ENCODE peak calls at places on chromosome 14, in ten cellular contexts. L is GM23248; H is mesenchymal stem cell; X is CD8-positive, alpha-beta T cell; P is kidney; W is prostate gland; A is breast epithelium; K is RWPE1; I is HepG2; S is IMR-90. U is an unnamed sample.

GRCh38 chr14:32349322-32349721 is 20.2 kb downstream of the AKAP6 start:
- DNase-seq in L (no peak), H (no peak), X (no peak), P (no peak), W (no peak), A (no peak), K (no peak), I (no peak), S (no peak), U (no peak)

GRCh38 chr14:56482306-56482705 is 97.3 kb upstream of the TMEM260 start:
- DNase-seq in L (peak), H (peak), X (no peak), P (no peak), W (no peak), A (no peak), K (no peak), I (no peak), S (peak), U (no peak)

GRCh38 chr14:94394594-94395305 is 6.3 kb upstream of the SERPINA1 start:
- DNase-seq in L (peak), H (no peak), X (no peak), P (no peak), W (no peak), A (no peak), K (no peak), I (peak), S (peak), U (no peak)

GRCh38 chr14:104735830-104736642 is 12.0 kb downstream of the ADSS1 start:
- DNase-seq in L (peak), H (peak), X (no peak), P (peak), W (no peak), A (no peak), K (no peak), I (peak), S (peak), U (peak)

GRCh38 chr14:36944307-36945010 is 227.9 kb downstream of the SLC25A21 start:
- DNase-seq in L (peak), H (peak), X (no peak), P (no peak), W (no peak), A (no peak), K (peak), I (no peak), S (peak), U (no peak)

GRCh38 chr14:37637341-37637740 is 41.9 kb downstream of the TTC6 start:
- DNase-seq in L (no peak), H (no peak), X (no peak), P (no peak), W (no peak), A (no peak), K (no peak), I (no peak), S (no peak), U (no peak)

GRCh38 chr14:74019743-74020142 is 594 bp downstream of the BBOF1 start:
- DNase-seq in L (peak), H (peak), X (no peak), P (no peak), W (no peak), A (no peak), K (no peak), I (peak), S (peak), U (no peak)

GRCh38 chr14:83425138-83425537 is 1891.5 kb upstream of the SEL1L start:
- DNase-seq in L (peak), H (no peak), X (no peak), P (no peak), W (no peak), A (no peak), K (peak), I (no peak), S (peak), U (no peak)

GRCh38 chr14:101017209-101017608 is 113.7 kb upstream of the RTL1 start:
- DNase-seq in L (peak), H (no peak), X (no peak), P (peak), W (no peak), A (peak), K (no peak), I (no peak), S (peak), U (no peak)

GRCh38 chr14:51203881-51204280 is 36.2 kb upstream of the TMX1 start:
- DNase-seq in L (no peak), H (no peak), X (no peak), P (no peak), W (no peak), A (no peak), K (no peak), I (no peak), S (no peak), U (no peak)

GRCh38 chr14:36319899-36320209 is 583 bp downstream of the MBIP start:
- DNase-seq in L (no peak), H (no peak), X (no peak), P (no peak), W (no peak), A (no peak), K (no peak), I (no peak), S (peak), U (no peak)

GRCh38 chr14:75298187-75298985 is 19.8 kb downstream of the FOS start:
- DNase-seq in L (no peak), H (no peak), X (no peak), P (peak), W (no peak), A (no peak), K (peak), I (no peak), S (no peak), U (no peak)

GRCh38 chr14:97077253-97077653 is 280.1 kb downstream of the VRK1 start:
- DNase-seq in L (peak), H (peak), X (peak), P (no peak), W (no peak), A (no peak), K (peak), I (no peak), S (no peak), U (no peak)

GRCh38 chr14:22887260-22887989 is 4.4 kb downstream of the REM2 start:
- DNase-seq in L (peak), H (peak), X (peak), P (no peak), W (peak), A (no peak), K (peak), I (no peak), S (peak), U (no peak)

GRCh38 chr14:105938055-105938863 is 411.9 kb downstream of the TMEM121 start:
- DNase-seq in L (no peak), H (no peak), X (no peak), P (no peak), W (no peak), A (peak), K (no peak), I (no peak), S (no peak), U (no peak)

GRCh38 chr14:71289536-71289935 is 382.3 kb downstream of the PCNX1 start:
- DNase-seq in L (no peak), H (no peak), X (no peak), P (no peak), W (no peak), A (no peak), K (no peak), I (no peak), S (no peak), U (no peak)

GRCh38 chr14:86641310-86641709 is 1111.4 kb downstream of the FLRT2 start:
- DNase-seq in L (no peak), H (no peak), X (no peak), P (no peak), W (no peak), A (no peak), K (no peak), I (no peak), S (no peak), U (no peak)

GRCh38 chr14:102479777-102480176 is 29.8 kb downstream of the ANKRD9 start:
- DNase-seq in L (no peak), H (peak), X (no peak), P (peak), W (peak), A (no peak), K (no peak), I (no peak), S (no peak), U (no peak)

GRCh38 chr14:20998674-20999366 is at the start of gene SLC39A2:
- DNase-seq in L (peak), H (peak), X (no peak), P (no peak), W (peak), A (peak), K (peak), I (no peak), S (peak), U (no peak)

GRCh38 chr14:30621354-30621953 is 665 bp upstream of the SCFD1 start:
- DNase-seq in L (peak), H (no peak), X (peak), P (no peak), W (no peak), A (no peak), K (peak), I (peak), S (peak), U (peak)

GRCh38 chr14:28576523-28576922 is 190.1 kb upstream of the FOXG1 start:
- DNase-seq in L (no peak), H (no peak), X (no peak), P (no peak), W (no peak), A (no peak), K (no peak), I (no peak), S (no peak), U (no peak)

GRCh38 chr14:54813081-54813480 is 89.5 kb downstream of the GCH1 start:
- DNase-seq in L (no peak), H (no peak), X (no peak), P (no peak), W (no peak), A (no peak), K (no peak), I (no peak), S (no peak), U (no peak)

GRCh38 chr14:41144370-41144769 is 462.3 kb upstream of the LRFN5 start:
- DNase-seq in L (no peak), H (no peak), X (no peak), P (no peak), W (no peak), A (no peak), K (no peak), I (no peak), S (no peak), U (no peak)

GRCh38 chr14:37090026-37090425 is 82.4 kb downstream of the SLC25A21 start:
- DNase-seq in L (peak), H (no peak), X (no peak), P (no peak), W (no peak), A (no peak), K (no peak), I (no peak), S (no peak), U (no peak)

GRCh38 chr14:104600141-104600643 is 4.4 kb downstream of the TMEM179 start:
- DNase-seq in L (peak), H (no peak), X (no peak), P (peak), W (no peak), A (no peak), K (no peak), I (no peak), S (no peak), U (no peak)

GRCh38 chr14:47039336-47039735 is 387.8 kb upstream of the RPL10L start:
- DNase-seq in L (no peak), H (peak), X (no peak), P (no peak), W (no peak), A (no peak), K (no peak), I (no peak), S (no peak), U (no peak)

GRCh38 chr14:91830777-91831176 is 36.6 kb downstream of the TC2N start:
- DNase-seq in L (no peak), H (no peak), X (no peak), P (no peak), W (peak), A (no peak), K (no peak), I (no peak), S (no peak), U (no peak)

GRCh38 chr14:72291908-72292688 is 359.9 kb downstream of the RGS6 start:
- DNase-seq in L (peak), H (no peak), X (no peak), P (no peak), W (no peak), A (no peak), K (peak), I (peak), S (peak), U (no peak)

GRCh38 chr14:83988274-83988673 is 1541.7 kb upstream of the FLRT2 start:
- DNase-seq in L (no peak), H (peak), X (no peak), P (no peak), W (no peak), A (no peak), K (no peak), I (no peak), S (peak), U (no peak)

GRCh38 chr14:22644305-22644635 is at the start of gene OR6J1:
- DNase-seq in L (no peak), H (no peak), X (no peak), P (no peak), W (no peak), A (no peak), K (no peak), I (no peak), S (no peak), U (no peak)

GRCh38 chr14:92718659-92719058 is 29.8 kb downstream of the LGMN start:
- DNase-seq in L (peak), H (peak), X (no peak), P (no peak), W (no peak), A (no peak), K (no peak), I (no peak), S (peak), U (no peak)

GRCh38 chr14:39114073-39114838 is at the start of gene GEMIN2:
- DNase-seq in L (peak), H (peak), X (peak), P (peak), W (peak), A (peak), K (peak), I (peak), S (peak), U (peak)

GRCh38 chr14:74522740-74523139 is 29.2 kb downstream of the ISCA2 start:
- DNase-seq in L (no peak), H (no peak), X (no peak), P (no peak), W (no peak), A (no peak), K (no peak), I (no peak), S (no peak), U (no peak)

GRCh38 chr14:39050389-39050788 is 52.6 kb downstream of the SEC23A start:
- DNase-seq in L (peak), H (peak), X (no peak), P (no peak), W (no peak), A (no peak), K (peak), I (no peak), S (peak), U (no peak)

GRCh38 chr14:92382677-92383076 is 59.7 kb downstream of the SLC24A4 start:
- DNase-seq in L (peak), H (no peak), X (no peak), P (no peak), W (no peak), A (no peak), K (peak), I (no peak), S (no peak), U (no peak)

GRCh38 chr14:71397371-71397770 is 490.1 kb downstream of the PCNX1 start:
- DNase-seq in L (peak), H (no peak), X (no peak), P (no peak), W (no peak), A (no peak), K (no peak), I (no peak), S (no peak), U (no peak)

GRCh38 chr14:68281497-68281896 is 461.9 kb downstream of the RAD51B start:
- DNase-seq in L (no peak), H (no peak), X (no peak), P (no peak), W (no peak), A (no peak), K (no peak), I (no peak), S (no peak), U (no peak)

GRCh38 chr14:68282479-68283377 is 463.1 kb downstream of the RAD51B start:
- DNase-seq in L (no peak), H (no peak), X (peak), P (no peak), W (no peak), A (no peak), K (no peak), I (peak), S (no peak), U (no peak)

GRCh38 chr14:68279437-68279720 is 459.8 kb downstream of the RAD51B start:
- DNase-seq in L (no peak), H (no peak), X (no peak), P (no peak), W (no peak), A (no peak), K (no peak), I (no peak), S (no peak), U (no peak)

GRCh38 chr14:68279777-68280233 is 460.2 kb downstream of the RAD51B start:
- DNase-seq in L (no peak), H (no peak), X (no peak), P (no peak), W (no peak), A (no peak), K (no peak), I (no peak), S (no peak), U (no peak)

DNA sequence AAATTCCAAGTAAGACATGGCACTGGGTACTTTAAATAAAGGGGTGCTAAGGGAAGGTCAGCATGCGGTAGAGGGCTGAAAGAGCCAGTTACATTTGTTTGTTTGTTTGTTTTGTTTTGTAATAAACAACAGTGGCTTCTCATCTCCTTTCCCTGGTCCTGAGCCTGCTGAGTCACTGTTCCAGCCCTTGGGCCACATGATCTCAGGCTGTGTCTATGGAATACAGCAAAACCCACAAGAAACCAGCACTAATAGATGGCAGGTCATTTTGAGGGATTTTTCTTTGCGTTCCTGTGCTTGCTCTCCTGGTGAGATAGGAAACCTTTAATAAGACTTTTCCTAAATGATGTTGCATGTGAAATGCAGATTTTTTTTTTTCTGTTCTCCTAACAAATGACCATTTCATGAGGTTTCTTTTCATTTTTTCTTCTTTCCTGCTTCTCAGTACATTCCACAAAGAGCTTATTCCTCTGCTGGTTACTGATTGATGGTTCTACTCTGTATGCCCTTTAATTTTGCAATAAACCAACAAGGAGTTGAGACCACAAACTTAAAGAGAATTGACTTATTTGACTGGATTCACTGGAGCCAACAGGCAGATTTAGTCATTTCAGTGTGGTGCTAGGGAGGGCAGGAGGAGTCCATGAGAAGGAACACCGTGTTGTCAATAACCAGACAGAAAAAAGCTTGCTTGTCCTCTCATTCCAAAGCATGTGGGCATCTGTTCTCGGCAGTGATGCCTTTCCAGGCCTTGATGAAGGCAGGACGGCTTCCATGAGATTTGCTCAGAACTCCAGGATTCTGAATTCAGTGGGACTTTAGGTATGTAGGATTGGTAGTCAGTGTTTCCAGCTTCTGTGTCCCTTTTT is 459.2 kb downstream of the RAD51B start:
- DNase-seq in L (peak), H (peak), X (no peak), P (no peak), W (no peak), A (no peak), K (peak), I (peak), S (peak), U (no peak)
- H3K27ac ChIP-seq in L (no peak), H (peak), X (no peak), P (no peak), W (no peak), A (peak), K (no peak), I (peak), S (peak), U (no peak)

GRCh38 chr14:53109028-53109687 is 44.0 kb downstream of the DDHD1 start:
- DNase-seq in L (peak), H (peak), X (peak), P (no peak), W (no peak), A (no peak), K (no peak), I (no peak), S (no peak), U (no peak)

GRCh38 chr14:53108292-53108937 is 44.7 kb downstream of the DDHD1 start:
- DNase-seq in L (peak), H (peak), X (no peak), P (no peak), W (no peak), A (no peak), K (no peak), I (no peak), S (no peak), U (no peak)

GRCh38 chr14:53106768-53107167 is 46.4 kb downstream of the DDHD1 start:
- DNase-seq in L (no peak), H (no peak), X (no peak), P (no peak), W (no peak), A (no peak), K (no peak), I (no peak), S (no peak), U (no peak)

GRCh38 chr14:53109688-53110041 is 43.5 kb downstream of the DDHD1 start:
- DNase-seq in L (no peak), H (no peak), X (no peak), P (no peak), W (no peak), A (no peak), K (no peak), I (peak), S (no peak), U (no peak)

DNA sequence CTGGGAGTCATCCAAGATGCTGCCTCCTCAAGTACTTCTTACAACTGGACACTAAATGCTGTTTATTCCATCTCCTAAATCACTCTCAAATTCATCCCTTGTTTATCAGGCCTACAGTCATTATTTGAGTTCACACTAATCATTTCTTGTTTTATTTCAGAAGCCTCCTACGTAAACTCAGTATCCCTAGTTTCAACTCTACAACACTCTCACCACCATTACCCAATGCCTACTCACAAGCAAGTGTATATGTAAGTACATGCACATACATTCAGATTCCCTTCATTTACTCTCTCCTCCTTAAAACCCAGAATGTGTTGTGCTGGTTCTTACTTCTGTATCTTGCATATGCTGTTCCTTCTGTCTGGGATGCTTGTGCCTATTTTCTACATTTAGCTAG is 43.0 kb downstream of the DDHD1 start:
- DNase-seq in L (no peak), H (no peak), X (no peak), P (no peak), W (no peak), A (no peak), K (no peak), I (no peak), S (no peak), U (no peak)
- H3K27ac ChIP-seq in L (no peak), H (no peak), X (no peak), P (no peak), W (no peak), A (no peak), K (no peak), I (no peak), S (no peak), U (no peak)

DNA sequence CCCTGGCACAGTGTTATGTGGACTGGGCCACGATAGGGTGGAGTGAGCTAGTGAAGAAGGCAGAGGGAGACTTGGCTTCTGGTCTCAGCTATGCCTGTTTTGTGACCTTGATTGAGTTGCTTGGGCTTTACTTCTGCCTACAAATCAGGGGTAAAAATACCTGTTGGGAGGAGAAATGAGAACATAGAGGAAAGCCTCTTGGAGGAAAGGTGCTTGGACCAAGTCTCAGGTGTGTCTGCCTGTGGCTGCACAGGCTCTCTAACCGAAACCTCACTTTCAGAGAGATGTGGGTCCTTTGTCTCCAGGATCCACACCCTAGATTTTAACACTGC is 4.9 kb downstream of the SDR39U1 start:
- DNase-seq in L (no peak), H (no peak), X (no peak), P (no peak), W (no peak), A (no peak), K (no peak), I (no peak), S (no peak), U (no peak)
- H3K27ac ChIP-seq in L (no peak), H (no peak), X (no peak), P (no peak), W (no peak), A (peak), K (peak), I (no peak), S (no peak), U (no peak)

GRCh38 chr14:90609376-90609775 is 206.9 kb downstream of the TTC7B start:
- DNase-seq in L (no peak), H (no peak), X (no peak), P (no peak), W (no peak), A (no peak), K (no peak), I (no peak), S (no peak), U (no peak)
- H3K27ac ChIP-seq in L (no peak), H (no peak), X (no peak), P (no peak), W (no peak), A (no peak), K (no peak), I (no peak), S (no peak), U (peak)

GRCh38 chr14:90547250-90547649 is 150.4 kb downstream of the CALM1 start:
- DNase-seq in L (no peak), H (no peak), X (no peak), P (no peak), W (no peak), A (no peak), K (no peak), I (no peak), S (no peak), U (no peak)
- H3K27ac ChIP-seq in L (no peak), H (no peak), X (no peak), P (no peak), W (no peak), A (no peak), K (no peak), I (no peak), S (no peak), U (peak)